ENCODE peak calls at places on chromosomes 5 and 9, in five cellular contexts. Z, K, L, R and J are unnamed samples.

GRCh38 chr5:124628721-124629596 is 117.5 kb downstream of the ZNF608 start:
- DNase-seq in Z (peak), K (no peak), L (no peak), R (peak), J (peak)

GRCh38 chr5:179731791-179732411 is 721 bp upstream of the MAML1 start:
- DNase-seq in Z (peak), K (no peak), L (peak), R (peak), J (no peak)

GRCh38 chr5:2805080-2805479 is 53.6 kb upstream of the IRX2 start:
- DNase-seq in Z (no peak), K (no peak), L (no peak), R (no peak), J (no peak)

GRCh38 chr5:28254846-28255245 is 1216.5 kb upstream of the CDH9 start:
- DNase-seq in Z (no peak), K (no peak), L (no peak), R (peak), J (no peak)

GRCh38 chr5:71483355-71483754 is 27.9 kb downstream of the BDP1 start:
- DNase-seq in Z (no peak), K (no peak), L (no peak), R (peak), J (peak)

GRCh38 chr9:4366649-4367330 is 66.9 kb upstream of the GLIS3 start:
- DNase-seq in Z (no peak), K (peak), L (no peak), R (peak), J (no peak)

GRCh38 chr5:1251678-1252580 is 26.7 kb downstream of the SLC6A18 start:
- DNase-seq in Z (no peak), K (no peak), L (no peak), R (no peak), J (no peak)

GRCh38 chr9:127877566-127877998 is at the start of gene AK1:
- DNase-seq in Z (peak), K (peak), L (peak), R (no peak), J (no peak)

GRCh38 chr9:37037137-37037743 is 3.2 kb upstream of the PAX5 start:
- DNase-seq in Z (peak), K (peak), L (no peak), R (no peak), J (no peak)

GRCh38 chr9:684950-685340 is 156.6 kb upstream of the DMRT1 start:
- DNase-seq in Z (no peak), K (no peak), L (no peak), R (no peak), J (no peak)

GRCh38 chr5:43336159-43336558 is 22.9 kb upstream of the HMGCS1 start:
- DNase-seq in Z (no peak), K (no peak), L (no peak), R (no peak), J (no peak)

GRCh38 chr5:143148461-143149170 is 254.9 kb downstream of the NR3C1 start:
- DNase-seq in Z (no peak), K (no peak), L (no peak), R (no peak), J (no peak)

GRCh38 chr5:139147743-139148079 is 50.5 kb downstream of the SIL1 start:
- DNase-seq in Z (peak), K (no peak), L (peak), R (peak), J (no peak)

GRCh38 chr5:58369513-58370156 is 90.3 kb downstream of the PLK2 start:
- DNase-seq in Z (no peak), K (no peak), L (peak), R (no peak), J (no peak)

GRCh38 chr5:164060956-164061355 is 555.5 kb downstream of the MAT2B start:
- DNase-seq in Z (no peak), K (no peak), L (no peak), R (no peak), J (no peak)

GRCh38 chr5:74477761-74478160 is 162.8 kb downstream of the ENC1 start:
- DNase-seq in Z (no peak), K (no peak), L (no peak), R (no peak), J (no peak)

GRCh38 chr9:78021692-78022091 is 9.9 kb downstream of the GNAQ start:
- DNase-seq in Z (no peak), K (peak), L (no peak), R (no peak), J (no peak)

GRCh38 chr5:90356612-90357011 is 52.9 kb downstream of the CETN3 start:
- DNase-seq in Z (no peak), K (no peak), L (no peak), R (peak), J (peak)

GRCh38 chr5:72649449-72649848 is 142.2 kb upstream of the ZNF366 start:
- DNase-seq in Z (no peak), K (no peak), L (no peak), R (no peak), J (no peak)

DNA sequence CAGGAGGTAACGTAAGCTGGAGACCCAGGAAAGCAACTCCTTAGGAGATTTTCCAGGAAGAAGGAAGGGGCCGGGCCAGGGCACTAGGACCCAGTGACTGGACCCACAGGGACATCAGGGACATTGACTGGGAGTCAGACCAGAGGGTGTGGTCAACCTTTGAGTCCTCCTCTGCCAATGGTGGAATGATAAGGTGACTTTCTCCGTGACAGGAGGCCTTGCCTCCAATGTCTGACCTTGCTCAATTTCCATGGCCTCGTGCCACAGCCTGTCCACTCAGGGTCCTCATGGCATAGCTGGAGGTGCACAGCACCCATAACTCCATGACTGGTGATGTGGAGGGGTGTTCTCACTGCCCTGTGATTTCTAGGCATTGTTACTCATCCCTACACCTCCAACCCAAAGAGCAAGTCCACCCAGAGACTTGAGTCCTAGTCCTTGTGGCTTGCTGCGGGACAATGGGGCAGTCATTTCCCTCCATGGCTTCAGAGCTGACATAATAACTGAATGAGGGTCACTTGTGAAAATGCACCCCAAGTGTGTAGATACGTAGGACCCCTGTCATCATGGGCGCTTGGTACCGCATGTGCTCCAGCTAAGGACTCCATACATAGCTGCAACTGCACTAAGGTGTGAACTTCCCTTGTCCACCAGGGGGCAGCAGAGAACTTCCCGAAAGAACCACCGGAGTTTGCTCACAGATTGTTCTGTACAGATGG is 4.1 kb upstream of the AMBP start:
- DNase-seq in Z (peak), K (peak), L (peak), R (peak), J (peak)
- TF ChIP-seq CTCF in Z (peak), K (peak), L (peak), R (peak), J (peak)

GRCh38 chr9:8259028-8259427 is 459.4 kb upstream of the DMAC1 start:
- DNase-seq in Z (no peak), K (peak), L (no peak), R (no peak), J (no peak)
- H3K4me3 ChIP-seq in Z (no peak), K (no peak), L (no peak), R (no peak), J (no peak)

DNA sequence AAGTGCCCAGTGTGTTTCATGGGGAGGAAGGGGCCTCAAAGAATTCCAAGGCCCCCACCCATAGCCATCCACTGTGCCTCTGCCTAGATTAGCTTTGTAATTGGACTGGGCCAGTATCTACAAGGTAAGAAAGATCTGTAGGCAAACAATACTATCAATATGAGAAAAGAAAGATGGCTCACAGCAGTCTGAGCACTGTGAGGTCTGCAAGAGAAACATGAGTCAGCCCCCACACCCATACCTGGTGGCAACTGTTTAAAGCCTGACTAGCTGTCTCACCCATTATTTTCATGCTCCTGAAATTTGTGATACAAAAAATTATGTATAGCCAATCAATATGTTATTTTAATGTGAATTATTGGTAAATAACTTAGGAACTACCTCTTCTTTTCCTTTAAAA is 10.0 kb upstream of the ZNF483 start:
- DNase-seq in Z (no peak), K (no peak), L (no peak), R (no peak), J (no peak)
- TF ChIP-seq CTCF in Z (no peak), K (no peak), L (no peak), R (no peak), J (no peak)

DNA sequence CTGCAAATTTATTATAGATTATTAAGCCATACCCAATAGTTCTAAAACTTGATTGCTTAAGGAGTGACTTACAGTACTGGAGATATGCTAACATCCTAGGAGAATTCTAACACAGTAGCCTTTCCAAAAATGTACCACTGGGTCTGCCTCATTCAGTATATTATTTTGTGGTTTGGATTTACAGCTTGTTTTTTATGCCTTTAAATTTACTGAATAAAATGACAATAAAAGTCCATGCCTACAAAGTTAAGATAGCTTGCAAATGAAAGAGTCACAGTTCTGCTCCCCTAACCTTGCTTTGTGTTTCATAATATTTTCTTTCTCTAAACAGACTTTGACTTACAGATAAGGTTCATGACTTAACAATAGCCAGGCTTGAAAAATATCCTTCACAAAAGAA is 951.0 kb upstream of the NUDT12 start:
- DNase-seq in Z (no peak), K (no peak), L (no peak), R (no peak), J (no peak)
- H3K4me3 ChIP-seq in Z (no peak), K (no peak), L (no peak), R (no peak), J (no peak)